ENCODE peak calls at places on chromosomes 13 and 19, in six cellular contexts. V is ascending aorta, X is H1, O is colonic mucosa, S is GM23338, E is fibroblast of lung. F is an unnamed sample.
A peak's percentile ranks its signal among the peaks of the same experiment; 100 is the strongest.

GRCh38 chr13:105804561-105805190 is 730.8 kb downstream of the EFNB2 start:
- DNase-seq in V (no peak), X (no peak), O (no peak), S (no peak), E (peak; percentile 82), F (no peak)

GRCh38 chr19:18606281-18607221 is at the start of gene CRLF1:
- DNase-seq in V (no peak), X (no peak), O (no peak), S (peak; percentile 46), E (no peak), F (no peak)

GRCh38 chr19:29378126-29378525 is 147.7 kb upstream of the VSTM2B start:
- DNase-seq in V (peak; percentile 24), X (peak; percentile 10), O (peak; percentile 6), S (no peak), E (no peak), F (no peak)

GRCh38 chr13:94703271-94703670 is 9.1 kb downstream of the SOX21 start:
- DNase-seq in V (no peak), X (peak; percentile 69), O (no peak), S (peak; percentile 43), E (no peak), F (no peak)

GRCh38 chr13:46605089-46605488 is 52.1 kb downstream of the LRCH1 start:
- DNase-seq in V (no peak), X (no peak), O (no peak), S (no peak), E (peak; percentile 21), F (no peak)

GRCh38 chr19:49746206-49746958 is 16.7 kb downstream of the TSKS start:
- DNase-seq in V (peak; percentile 74), X (peak; percentile 97), O (peak; percentile 42), S (peak; percentile 99), E (peak; percentile 38), F (peak; percentile 86)

GRCh38 chr13:44668707-44669106 is 92.6 kb upstream of the TSC22D1 start:
- DNase-seq in V (no peak), X (no peak), O (no peak), S (no peak), E (peak; percentile 63), F (no peak)

GRCh38 chr13:82758056-82758455 is 1124.2 kb downstream of the SLITRK1 start:
- DNase-seq in V (no peak), X (peak; percentile 53), O (no peak), S (peak; percentile 83), E (no peak), F (no peak)

GRCh38 chr19:16457195-16457953 is 14.4 kb downstream of the EPS15L1 start:
- DNase-seq in V (peak; percentile 73), X (peak; percentile 54), O (no peak), S (peak; percentile 47), E (peak; percentile 61), F (no peak)

GRCh38 chr13:111472083-111472482 is 151.6 kb downstream of the TEX29 start:
- DNase-seq in V (no peak), X (no peak), O (no peak), S (no peak), E (no peak), F (peak; percentile 1)

GRCh38 chr19:51724543-51724942 is 752 bp upstream of the HAS1 start:
- DNase-seq in V (no peak), X (no peak), O (no peak), S (no peak), E (no peak), F (peak; percentile 33)

GRCh38 chr19:13060233-13060963 is 42.3 kb downstream of the LYL1 start:
- DNase-seq in V (no peak), X (peak; percentile 56), O (peak; percentile 55), S (no peak), E (peak; percentile 43), F (peak; percentile 72)

GRCh38 chr13:34338102-34338501 is 520.2 kb downstream of the RFC3 start:
- DNase-seq in V (no peak), X (no peak), O (no peak), S (no peak), E (no peak), F (no peak)

GRCh38 chr13:22169473-22169872 is 498.6 kb downstream of the FGF9 start:
- DNase-seq in V (no peak), X (no peak), O (no peak), S (no peak), E (no peak), F (no peak)

GRCh38 chr13:89880201-89880600 is 1467.3 kb upstream of the MIR17HG start:
- DNase-seq in V (no peak), X (no peak), O (no peak), S (no peak), E (no peak), F (no peak)

GRCh38 chr19:2962018-2962670 is 15.2 kb upstream of the TLE6 start:
- DNase-seq in V (peak; percentile 75), X (peak; percentile 69), O (peak; percentile 72), S (peak; percentile 96), E (peak; percentile 53), F (peak; percentile 85)

GRCh38 chr19:33430674-33431277 is 57.3 kb downstream of the CEBPG start:
- DNase-seq in V (no peak), X (peak; percentile 88), O (peak; percentile 68), S (peak; percentile 79), E (peak; percentile 47), F (peak; percentile 79)

GRCh38 chr13:46484561-46484960 is 68.4 kb upstream of the LRCH1 start:
- DNase-seq in V (no peak), X (no peak), O (no peak), S (no peak), E (no peak), F (no peak)

GRCh38 chr19:40280608-40281221 is 4.4 kb downstream of the AKT2 start:
- DNase-seq in V (no peak), X (no peak), O (peak; percentile 91), S (peak; percentile 51), E (no peak), F (peak; percentile 60)

GRCh38 chr19:14450168-14450874 is 17.2 kb downstream of the PKN1 start:
- DNase-seq in V (no peak), X (peak; percentile 99), O (peak; percentile 39), S (peak; percentile 98), E (no peak), F (peak; percentile 85)

GRCh38 chr13:42660367-42660965 is 86.5 kb downstream of the TNFSF11 start:
- DNase-seq in V (no peak), X (no peak), O (no peak), S (no peak), E (peak; percentile 3), F (no peak)

GRCh38 chr13:26538363-26539317 is 18.8 kb upstream of the WASF3 start:
- DNase-seq in V (no peak), X (no peak), O (peak; percentile 33), S (no peak), E (no peak), F (no peak)

GRCh38 chr13:64158910-64159309 is 2743.3 kb upstream of the PCDH20 start:
- DNase-seq in V (no peak), X (no peak), O (no peak), S (no peak), E (peak; percentile 79), F (no peak)

DNA sequence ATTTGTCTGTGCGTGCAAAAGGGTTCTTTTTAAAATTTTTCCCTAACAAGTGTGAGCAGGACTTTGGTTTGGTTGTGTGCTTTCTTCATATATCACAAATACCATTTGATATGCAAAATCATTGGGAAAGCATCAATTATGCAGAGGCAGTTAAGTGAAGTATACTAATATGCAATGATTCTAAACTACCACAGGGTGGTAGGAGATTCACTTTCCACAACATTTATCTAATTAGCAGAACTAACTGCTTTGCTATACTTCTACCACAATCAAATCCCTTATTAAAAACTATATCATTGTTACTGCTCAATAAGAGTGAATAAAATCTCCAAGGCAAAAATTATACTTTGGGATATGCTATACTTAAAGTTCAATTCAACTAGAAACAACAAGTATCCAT is 2738.9 kb upstream of the PCDH20 start:
- DNase-seq in V (no peak), X (no peak), O (no peak), S (peak; percentile 16), E (peak; percentile 34), F (no peak)
- TF ChIP-seq CTCF in V (no peak), X (no peak), O (no peak), S (peak; percentile 34), E (peak; percentile 31), F (no peak)

GRCh38 chr19:45091031-45091918 is 1.7 kb upstream of the PPP1R37 start:
- DNase-seq in V (peak; percentile 99), X (peak; percentile 99), O (peak; percentile 99), S (peak; percentile 100), E (peak; percentile 98), F (peak; percentile 99)
- H3K4me3 ChIP-seq in V (peak overlapping the region; percentile 96), X (peak overlapping the region; percentile 89), O (peak overlapping the region; percentile 99), S (peak overlapping the region; percentile 63), E (peak overlapping the region; percentile 56), F (peak overlapping the region; percentile 98)

GRCh38 chr13:99042851-99043250 is 65.0 kb upstream of the DOCK9 start:
- DNase-seq in V (no peak), X (no peak), O (no peak), S (no peak), E (no peak), F (no peak)

GRCh38 chr13:99039718-99040280 is 61.9 kb upstream of the DOCK9 start:
- DNase-seq in V (no peak), X (no peak), O (no peak), S (no peak), E (no peak), F (no peak)

GRCh38 chr13:99041337-99041736 is 63.5 kb upstream of the DOCK9 start:
- DNase-seq in V (no peak), X (no peak), O (no peak), S (no peak), E (peak; percentile 50), F (no peak)

GRCh38 chr13:99041788-99042187 is 63.9 kb upstream of the DOCK9 start:
- DNase-seq in V (no peak), X (no peak), O (no peak), S (no peak), E (no peak), F (no peak)

DNA sequence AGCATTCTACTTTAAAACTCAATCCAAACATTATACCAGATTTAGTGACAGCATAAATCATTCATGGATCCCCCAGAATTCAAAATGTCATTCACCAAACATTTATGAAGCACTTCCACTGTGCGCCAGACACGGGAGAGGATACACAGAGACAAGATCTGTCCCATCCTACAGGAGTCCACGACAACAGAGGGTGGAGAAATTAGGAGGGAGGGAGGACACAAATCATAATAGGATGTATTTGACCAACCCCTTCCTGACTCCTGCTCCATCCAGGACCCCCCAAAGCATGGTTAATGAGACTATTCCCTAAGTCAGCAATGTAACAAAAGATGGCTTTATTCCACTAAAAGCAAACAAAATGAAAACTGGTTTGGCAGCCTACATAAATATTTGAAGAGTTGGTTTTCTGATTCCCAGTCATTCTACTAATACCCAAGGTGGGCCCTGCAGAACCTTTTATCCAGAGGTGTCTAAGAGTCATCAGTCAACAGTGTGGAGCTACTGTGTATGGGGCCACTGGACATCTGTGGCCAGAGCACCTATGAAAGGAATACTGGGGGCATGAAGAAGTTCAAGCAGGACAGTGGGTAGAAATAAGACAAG is 62.8 kb upstream of the DOCK9 start:
- DNase-seq in V (no peak), X (no peak), O (no peak), S (no peak), E (no peak), F (no peak)
- H3K4me1 ChIP-seq in V (no peaks in the 10 kb centered on the region), X (peaks cover 4% of the 10 kb centered on the region), O (no peaks in the 10 kb centered on the region), S (no peaks in the 10 kb centered on the region), E (no peaks in the 10 kb centered on the region), F (no peaks in the 10 kb centered on the region)

GRCh38 chr19:4580021-4580901 is 20.8 kb upstream of the SEMA6B start:
- DNase-seq in V (no peak), X (peak; percentile 85), O (no peak), S (peak; percentile 89), E (no peak), F (no peak)
- TF ChIP-seq CTCF in V (no peak), X (peak; percentile 59), O (no peak), S (peak; percentile 62), E (no peak), F (no peak)

F was measured in testis.